ENCODE peak calls at places on chromosomes 12 and 14, in seven cellular contexts. S is A549; Y is CD8-positive, alpha-beta memory T cell; L is CD8-positive, alpha-beta T cell; J is endodermal cell; M is right cardiac atrium; Z is right lobe of liver. P is an unnamed sample.

GRCh38 chr14:53894456-53894855 is 62.2 kb downstream of the BMP4 start:
- DNase-seq in L (no peak), J (no peak), S (no peak), M (no peak), Y (no peak), Z (no peak), P (no peak)

GRCh38 chr12:119804011-119804641 is 73.0 kb downstream of the CIT start:
- DNase-seq in S (peak), L (no peak), J (peak), Z (no peak), Y (no peak), M (peak), P (peak)

GRCh38 chr12:68791897-68792481 is 16.0 kb upstream of the MDM2 start:
- DNase-seq in L (no peak), J (no peak), Y (no peak), S (no peak), Z (no peak), M (no peak), P (no peak)

GRCh38 chr14:21668377-21668776 is 5.2 kb downstream of the OR4E1 start:
- DNase-seq in S (peak), J (no peak), Z (no peak), M (no peak), Y (no peak), L (no peak), P (no peak)

GRCh38 chr12:44314007-44314500 is 478.2 kb downstream of the TMEM117 start:
- DNase-seq in L (no peak), J (no peak), M (no peak), Z (no peak), S (no peak), Y (no peak), P (no peak)

GRCh38 chr12:19402743-19403400 is 36.4 kb upstream of the AEBP2 start:
- DNase-seq in Z (peak), Y (no peak), J (peak), M (no peak), S (peak), L (no peak), P (no peak)

GRCh38 chr12:77940566-77940965 is 109.9 kb downstream of the NAV3 start:
- DNase-seq in L (no peak), Z (no peak), M (no peak), J (no peak), S (peak), Y (no peak), P (no peak)

GRCh38 chr12:115709410-115710065 is 568.0 kb downstream of the MED13L start:
- DNase-seq in M (peak), L (no peak), S (no peak), Z (no peak), J (no peak), Y (no peak), P (no peak)

GRCh38 chr12:46556820-46557524 is 184.4 kb upstream of the SLC38A2 start:
- DNase-seq in S (peak), Y (no peak), M (no peak), Z (no peak), J (no peak), L (no peak), P (no peak)

GRCh38 chr12:85866929-85867776 is 6.9 kb upstream of the NTS start:
- DNase-seq in Y (no peak), L (no peak), Z (no peak), J (peak), M (no peak), S (peak), P (no peak)

GRCh38 chr12:64621257-64621942 is 11.1 kb downstream of the RASSF3 start:
- DNase-seq in L (no peak), Z (no peak), S (no peak), Y (no peak), J (no peak), M (no peak), P (no peak)

GRCh38 chr14:20998674-20999366 is at the start of gene SLC39A2:
- DNase-seq in Z (no peak), M (peak), J (peak), Y (no peak), S (no peak), L (no peak), P (peak)

GRCh38 chr12:120571299-120571698 is 9.9 kb downstream of the POP5 start:
- DNase-seq in Z (no peak), S (no peak), M (no peak), J (no peak), Y (no peak), L (no peak), P (no peak)

GRCh38 chr12:532908-533565 is 73.3 kb downstream of the B4GALNT3 start:
- DNase-seq in J (no peak), L (no peak), S (no peak), M (no peak), Y (no peak), Z (no peak), P (no peak)

GRCh38 chr14:75298187-75298985 is 19.8 kb downstream of the FOS start:
- DNase-seq in Z (peak), J (no peak), S (no peak), M (peak), Y (no peak), L (no peak), P (no peak)

GRCh38 chr14:88981948-88982347 is 157.5 kb downstream of the TTC8 start:
- DNase-seq in L (no peak), Y (no peak), S (no peak), J (no peak), Z (no peak), M (no peak), P (no peak)

GRCh38 chr12:52020539-52021336 is 14.0 kb downstream of the TAMALIN start:
- DNase-seq in S (peak), L (no peak), Y (peak), M (peak), J (peak), Z (no peak), P (peak)

GRCh38 chr12:4114986-4115385 is 158.6 kb upstream of the CCND2 start:
- DNase-seq in Z (peak), S (no peak), L (no peak), J (peak), Y (peak), M (no peak), P (peak)

GRCh38 chr14:62796431-62796830 is 248.8 kb downstream of the KCNH5 start:
- DNase-seq in Z (no peak), M (no peak), J (no peak), Y (no peak), L (no peak), S (no peak), P (no peak)

GRCh38 chr12:115979851-115980250 is 297.6 kb downstream of the MED13L start:
- DNase-seq in M (no peak), Z (no peak), Y (no peak), L (no peak), S (no peak), J (no peak), P (no peak)

GRCh38 chr12:91272456-91273063 is 89.9 kb upstream of the DCN start:
- DNase-seq in Z (no peak), M (peak), L (no peak), S (no peak), J (peak), Y (no peak), P (peak)

GRCh38 chr14:89178802-89179201 is 238.2 kb downstream of the FOXN3 start:
- DNase-seq in S (no peak), J (no peak), Z (no peak), Y (no peak), L (no peak), M (no peak), P (no peak)

GRCh38 chr14:64673748-64674147 is 30.5 kb upstream of the PLEKHG3 start:
- DNase-seq in L (peak), S (no peak), Z (no peak), J (no peak), M (no peak), Y (peak), P (no peak)

DNA sequence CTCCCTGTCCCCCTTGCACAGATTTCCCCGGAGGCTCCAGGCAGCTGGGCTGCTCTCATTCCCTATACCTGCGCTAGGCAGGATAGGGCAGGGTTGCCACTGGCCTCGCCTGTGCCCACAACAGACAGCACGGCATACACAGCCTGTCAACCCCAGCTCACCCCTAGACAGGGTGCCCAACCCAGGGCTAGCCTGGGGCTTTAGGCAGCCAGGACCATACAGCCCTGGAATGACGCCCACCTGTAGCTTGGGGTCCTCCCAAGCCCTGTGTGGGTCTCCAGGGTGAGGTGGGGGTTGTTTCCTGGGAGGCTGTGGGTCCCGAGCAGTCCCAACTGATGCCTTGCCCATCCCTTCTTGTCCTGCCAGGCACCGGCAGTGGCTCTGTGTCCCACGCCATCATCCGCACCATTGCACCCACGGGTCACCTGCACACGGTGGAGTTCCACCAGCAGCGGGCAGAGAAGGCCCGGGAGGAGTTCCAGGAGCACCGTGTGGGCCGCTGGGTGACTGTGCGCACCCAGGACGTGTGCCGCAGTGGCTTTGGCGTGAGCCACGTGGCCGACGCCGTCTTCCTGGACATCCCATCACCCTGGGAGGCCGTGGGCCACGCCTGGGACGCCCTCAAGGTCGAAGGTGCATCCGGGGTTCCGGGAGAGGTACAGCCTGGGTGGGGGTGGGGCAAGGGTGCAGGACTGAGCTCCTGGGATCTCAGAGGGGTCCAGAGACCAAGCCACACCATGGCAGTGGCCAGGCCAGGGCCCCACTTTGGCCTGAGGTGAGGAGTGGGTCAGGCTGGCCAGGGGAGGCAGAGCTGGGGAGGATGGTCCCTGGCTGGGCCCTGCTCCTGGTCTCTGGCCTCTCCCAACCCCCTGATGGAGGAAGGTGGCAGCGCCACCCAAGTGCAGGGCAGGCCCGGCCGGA is 3.5 kb downstream of the TRMT61A start:
- DNase-seq in M (peak), Y (no peak), L (no peak), Z (no peak), S (no peak), J (no peak), P (no peak)
- H3K27ac ChIP-seq in M (no peak), Y (no peak), L (no peak), Z (no peak), S (no peak), J (no peak), P (no peak)

DNA sequence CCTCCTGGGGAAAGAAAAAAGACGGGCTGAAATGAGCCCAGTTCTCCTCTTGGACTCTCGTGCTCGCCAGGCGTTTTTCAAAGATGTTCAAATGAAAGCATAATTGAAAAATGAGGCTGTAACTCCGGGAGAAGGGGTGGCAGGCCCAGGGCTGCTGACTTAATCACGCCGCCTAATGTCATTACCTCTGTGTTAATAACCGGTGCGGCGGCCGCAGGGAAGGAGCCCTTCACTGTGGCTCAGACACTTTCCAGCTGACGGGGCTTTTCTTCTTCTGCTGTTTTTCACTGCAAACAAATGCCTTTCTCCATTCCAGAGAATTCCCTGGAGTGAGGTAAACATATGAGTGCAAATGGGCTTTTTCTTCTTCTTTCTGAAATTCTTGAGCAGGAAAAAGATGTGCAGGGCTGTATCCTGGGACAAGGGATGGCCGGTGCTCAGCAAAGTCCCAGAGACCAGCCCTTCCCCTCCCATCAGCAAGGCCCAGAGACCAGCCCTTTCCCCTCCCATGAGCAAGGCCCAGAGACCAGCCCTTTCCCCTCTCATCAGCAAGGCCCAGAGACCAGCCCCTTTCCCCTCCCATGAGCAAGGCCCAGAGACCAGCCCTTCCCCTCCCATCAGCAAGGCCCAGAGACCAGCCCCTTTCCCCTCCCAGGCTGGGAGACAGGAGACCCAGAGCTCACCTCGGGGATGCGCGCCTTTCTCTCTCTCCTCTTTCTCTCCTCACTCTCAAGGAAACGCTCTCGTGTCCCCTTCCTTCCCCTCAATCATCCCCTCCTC is 33.4 kb upstream of the FAM181A start:
- DNase-seq in L (no peak), M (no peak), Y (no peak), J (peak), Z (no peak), S (no peak), P (peak)
- H3K27ac ChIP-seq in L (no peak), M (no peak), Y (no peak), J (no peak), Z (no peak), S (no peak), P (no peak)

GRCh38 chr14:52071675-52072074 is 2.8 kb upstream of the NID2 start:
- DNase-seq in M (no peak), L (no peak), Z (no peak), S (no peak), J (no peak), Y (no peak), P (no peak)
- H3K27ac ChIP-seq in M (no peak), L (no peak), Z (no peak), S (no peak), J (no peak), Y (no peak), P (no peak)

GRCh38 chr12:124088232-124088907 is 115.4 kb downstream of the ZNF664 start:
- DNase-seq in J (no peak), S (no peak), Z (no peak), M (no peak), L (no peak), Y (no peak), P (no peak)
- H3K27ac ChIP-seq in J (no peak), S (no peak), Z (no peak), M (no peak), L (no peak), Y (no peak), P (no peak)

DNA sequence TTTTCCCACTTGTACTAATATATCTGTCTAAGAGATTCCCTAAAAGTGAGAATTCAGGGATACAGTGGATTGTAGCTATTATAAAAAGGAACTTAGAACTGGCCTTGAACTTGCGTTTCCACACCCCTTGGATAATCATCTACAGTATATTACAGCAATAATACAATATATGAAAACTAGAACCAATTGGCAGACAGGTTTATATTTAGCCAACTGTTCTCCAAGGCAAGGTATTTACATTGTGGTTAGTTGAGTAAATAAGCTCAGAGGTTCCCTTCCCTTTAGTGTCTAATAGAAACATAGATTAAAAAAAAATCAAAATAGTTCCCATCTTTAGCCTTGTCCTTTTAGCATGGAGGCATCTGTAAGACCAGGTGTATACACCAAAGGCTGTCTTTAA is 42.1 kb downstream of the LIMA1 start:
- DNase-seq in S (peak), Y (no peak), Z (no peak), L (no peak), J (no peak), M (no peak), P (no peak)
- H3K27ac ChIP-seq in S (peak), Y (no peak), Z (peak), L (no peak), J (no peak), M (no peak), P (no peak)

GRCh38 chr14:23185046-23185445 is 1.6 kb upstream of the SLC7A8 start:
- DNase-seq in J (no peak), S (no peak), Y (no peak), Z (no peak), L (no peak), M (no peak), P (no peak)
- H3K27ac ChIP-seq in J (no peak), S (no peak), Y (no peak), Z (no peak), L (no peak), M (no peak), P (no peak)

GRCh38 chr12:69908208-69908607 is 83.2 kb downstream of the MYRFL start:
- DNase-seq in Z (no peak), J (no peak), Y (no peak), L (no peak), M (no peak), S (no peak), P (no peak)
- H3K27ac ChIP-seq in Z (no peak), J (no peak), Y (no peak), L (no peak), M (no peak), S (no peak), P (no peak)

GRCh38 chr14:57848353-57848752 is 17.5 kb downstream of the SLC35F4 start:
- DNase-seq in J (no peak), M (no peak), Z (no peak), Y (no peak), S (no peak), L (no peak), P (no peak)

GRCh38 chr14:57845802-57846531 is 19.9 kb downstream of the SLC35F4 start:
- DNase-seq in S (no peak), J (no peak), Z (no peak), M (no peak), Y (no peak), L (no peak), P (no peak)

GRCh38 chr14:57847096-57847495 is 18.8 kb downstream of the SLC35F4 start:
- DNase-seq in J (no peak), Y (no peak), L (no peak), Z (no peak), S (no peak), M (no peak), P (no peak)

GRCh38 chr14:57848786-57849185 is 17.1 kb downstream of the SLC35F4 start:
- DNase-seq in J (no peak), M (no peak), L (no peak), Z (no peak), S (no peak), Y (no peak), P (no peak)

DNA sequence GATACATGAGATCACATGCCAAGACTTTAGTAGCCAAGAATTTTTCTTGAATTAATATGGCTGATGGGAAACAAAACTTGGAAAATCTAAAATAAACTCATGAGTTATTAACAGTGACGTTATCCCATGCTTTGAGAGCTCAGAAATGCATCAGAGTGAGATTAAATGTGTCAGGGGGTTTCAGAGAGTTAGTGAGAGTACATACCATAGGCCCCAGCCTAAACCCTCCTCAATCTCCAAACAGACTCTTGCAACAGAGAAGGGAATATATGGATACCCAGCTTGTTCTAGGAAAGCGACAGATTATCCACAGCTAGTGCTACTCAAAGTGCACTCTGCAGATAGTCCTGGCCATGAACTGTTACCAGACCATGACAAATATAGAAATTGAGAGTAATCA is 19.3 kb downstream of the SLC35F4 start:
- DNase-seq in M (no peak), L (no peak), Y (no peak), J (no peak), Z (no peak), S (no peak), P (no peak)
- H3K27ac ChIP-seq in M (no peak), L (no peak), Y (no peak), J (no peak), Z (no peak), S (no peak), P (no peak)

P was measured in H9.